ENCODE peak calls at places on chromosomes 11 and 22, in five cellular contexts. Y, B, G, M and Q are unnamed samples.

GRCh38 chr22:17999851-18000250 is 24.5 kb downstream of the MICAL3 start:
- DNase-seq in M (no peak), G (peak; percentile 5), B (no peak), Y (no peak), Q (peak; percentile 34)

GRCh38 chr11:122795281-122795680 is 43.0 kb upstream of the CRTAM start:
- DNase-seq in B (no peak), Y (no peak), G (no peak), M (no peak), Q (no peak)

GRCh38 chr11:120718171-120718570 is 206.6 kb downstream of the GRIK4 start:
- DNase-seq in G (no peak), B (no peak), Y (no peak), M (no peak), Q (no peak)

GRCh38 chr22:24402460-24403192 is 24.8 kb upstream of the ADORA2A start:
- DNase-seq in M (no peak), B (peak; percentile 16), Y (no peak), G (peak; percentile 90), Q (peak; percentile 68)

GRCh38 chr11:12434255-12434654 is 56.9 kb downstream of the PARVA start:
- DNase-seq in Y (no peak), G (no peak), M (no peak), B (no peak), Q (no peak)

GRCh38 chr11:65421204-65422103 is 1.1 kb upstream of the NEAT1 start:
- DNase-seq in G (peak; percentile 98), M (peak; percentile 84), Y (peak; percentile 89), B (peak; percentile 86), Q (peak; percentile 88)

GRCh38 chr11:83064011-83064410 is 7.7 kb downstream of the RAB30 start:
- DNase-seq in Y (no peak), G (no peak), M (no peak), B (no peak), Q (no peak)

GRCh38 chr11:107783121-107783520 is 71.3 kb upstream of the SLN start:
- DNase-seq in Y (no peak), B (no peak), M (no peak), G (no peak), Q (no peak)

GRCh38 chr11:125064070-125064469 is 965 bp downstream of the SLC37A2 start:
- DNase-seq in B (no peak), Y (no peak), M (no peak), G (no peak), Q (no peak)

GRCh38 chr22:36741204-36741793 is 34.6 kb downstream of the IFT27 start:
- DNase-seq in G (no peak), Y (no peak), M (no peak), B (no peak), Q (no peak)

GRCh38 chr11:48138222-48138621 is 78.4 kb upstream of the OR4B1 start:
- DNase-seq in Y (no peak), M (no peak), G (no peak), B (no peak), Q (no peak)

GRCh38 chr11:94858012-94858705 is 90.0 kb downstream of the AMOTL1 start:
- DNase-seq in G (no peak), M (no peak), Y (no peak), B (no peak), Q (no peak)

GRCh38 chr11:126354631-126355323 is 709 bp upstream of the ST3GAL4 start:
- DNase-seq in G (no peak), M (no peak), B (no peak), Y (no peak), Q (no peak)

GRCh38 chr11:19868871-19869270 is 156.2 kb downstream of the NAV2 start:
- DNase-seq in B (no peak), Y (no peak), M (no peak), G (no peak), Q (no peak)

GRCh38 chr11:12175694-12176241 is 65.4 kb downstream of the MICAL2 start:
- DNase-seq in G (no peak), M (no peak), B (no peak), Y (peak; percentile 32), Q (no peak)

GRCh38 chr22:29553391-29554224 is at the start of gene THOC5:
- DNase-seq in B (peak; percentile 83), Y (peak; percentile 86), M (peak; percentile 94), G (peak; percentile 99), Q (peak; percentile 97)

GRCh38 chr11:79076526-79077115 is 364.2 kb downstream of the TENM4 start:
- DNase-seq in B (no peak), Y (no peak), M (no peak), G (peak; percentile 61), Q (no peak)

GRCh38 chr11:64529559-64530520 is 61.2 kb upstream of the SLC22A12 start:
- DNase-seq in G (no peak), B (no peak), M (no peak), Y (no peak), Q (no peak)

GRCh38 chr11:8067567-8067928 is 13.5 kb upstream of the TUB start:
- DNase-seq in B (no peak), G (no peak), Y (no peak), M (no peak), Q (no peak)

GRCh38 chr22:44192098-44192810 is 11.5 kb downstream of the PARVG start:
- DNase-seq in G (peak; percentile 6), Y (peak; percentile 29), B (no peak), M (no peak), Q (no peak)

GRCh38 chr11:75577198-75577597 is 15.1 kb downstream of the SERPINH1 start:
- DNase-seq in Y (no peak), B (no peak), M (no peak), G (peak; percentile 55), Q (no peak)

GRCh38 chr11:109864161-109864661 is 229.0 kb upstream of the ZC3H12C start:
- DNase-seq in Y (no peak), B (no peak), M (no peak), G (no peak), Q (no peak)

GRCh38 chr11:111707039-111707690 is 59.0 kb downstream of the PPP2R1B start:
- DNase-seq in B (no peak), G (no peak), M (peak; percentile 7), Y (no peak), Q (no peak)

GRCh38 chr11:114263510-114264170 is 32.6 kb upstream of the NNMT start:
- DNase-seq in G (no peak), M (no peak), B (no peak), Y (no peak), Q (no peak)

GRCh38 chr11:11416917-11417316 is 63.9 kb upstream of the CSNK2A3 start:
- DNase-seq in G (no peak), B (peak; percentile 55), M (no peak), Y (no peak), Q (no peak)